ENCODE peak calls at places on chromosome 21, in ten cellular contexts. M, T, G, A, B, I, J, Y, H and P are unnamed samples.

GRCh38 chr21:15495965-15496364 is 233.8 kb upstream of the USP25 start:
- DNase-seq in T (no peak), M (no peak), G (no peak), Y (no peak), B (no peak), H (peak), A (no peak), I (no peak), J (no peak), P (no peak)

GRCh38 chr21:38942617-38943245 is 137.0 kb downstream of the ETS2 start:
- DNase-seq in A (no peak), M (no peak), G (no peak), B (no peak), I (no peak), T (no peak), J (no peak), Y (no peak), H (no peak), P (no peak)

GRCh38 chr21:42346866-42347600 is 3.8 kb downstream of the TFF2 start:
- DNase-seq in I (no peak), G (no peak), T (no peak), B (no peak), M (no peak), J (no peak), H (no peak), Y (no peak), A (no peak), P (no peak)

GRCh38 chr21:38806153-38806941 is 618 bp downstream of the ETS2 start:
- DNase-seq in J (no peak), T (no peak), H (no peak), B (no peak), Y (peak), I (peak), G (peak), A (no peak), M (peak), P (peak)

GRCh38 chr21:46634966-46635323 is 529 bp upstream of the PRMT2 start:
- DNase-seq in G (no peak), B (peak), T (peak), J (no peak), I (no peak), M (no peak), A (peak), H (peak), Y (peak), P (no peak)

GRCh38 chr21:40141621-40142020 is 274.4 kb downstream of the PCP4 start:
- DNase-seq in T (no peak), H (no peak), M (no peak), G (no peak), A (no peak), J (no peak), B (no peak), Y (no peak), I (no peak), P (no peak)

GRCh38 chr21:27713159-27714109 is 746.5 kb upstream of the ADAMTS5 start:
- DNase-seq in G (no peak), B (no peak), I (no peak), Y (no peak), A (no peak), T (no peak), H (no peak), M (no peak), J (no peak), P (no peak)

GRCh38 chr21:39184050-39184980 is 1.1 kb upstream of the PSMG1 start:
- DNase-seq in A (no peak), M (no peak), T (no peak), Y (no peak), G (no peak), H (no peak), I (no peak), B (no peak), J (no peak), P (no peak)

GRCh38 chr21:45970674-45971486 is 10.7 kb upstream of the COL6A1 start:
- DNase-seq in I (peak), J (peak), A (peak), H (peak), T (no peak), G (no peak), M (peak), Y (peak), B (no peak), P (no peak)

GRCh38 chr21:17848228-17848627 is 29.1 kb upstream of the C21orf91 start:
- DNase-seq in A (peak), I (no peak), T (peak), M (no peak), Y (no peak), H (peak), B (peak), J (no peak), G (no peak), P (no peak)

GRCh38 chr21:42352433-42353095 is 1.8 kb upstream of the TFF2 start:
- DNase-seq in M (no peak), G (no peak), J (no peak), H (peak), A (no peak), B (no peak), Y (no peak), T (no peak), I (peak), P (no peak)

GRCh38 chr21:23402929-23403520 is 2204.3 kb downstream of the MRPL39 start:
- DNase-seq in I (no peak), J (no peak), B (no peak), T (no peak), A (no peak), G (no peak), Y (no peak), M (no peak), H (no peak), P (no peak)

GRCh38 chr21:45354970-45355369 is 50.0 kb upstream of the COL18A1 start:
- DNase-seq in A (no peak), T (no peak), Y (no peak), G (no peak), M (no peak), H (no peak), I (no peak), J (no peak), B (no peak), P (no peak)

GRCh38 chr21:41876928-41877652 is 2.1 kb downstream of the PRDM15 start:
- DNase-seq in H (no peak), T (no peak), A (no peak), B (no peak), M (no peak), Y (no peak), G (no peak), I (no peak), J (no peak), P (no peak)

GRCh38 chr21:37358392-37358791 is 8.2 kb upstream of the DYRK1A start:
- DNase-seq in A (no peak), I (no peak), M (peak), H (peak), G (no peak), B (no peak), Y (no peak), J (no peak), T (no peak), P (no peak)

GRCh38 chr21:16262109-16262508 is 532.3 kb downstream of the USP25 start:
- DNase-seq in Y (no peak), A (no peak), H (no peak), J (no peak), T (no peak), I (no peak), M (no peak), G (no peak), B (no peak), P (no peak)

GRCh38 chr21:27772816-27773215 is 805.9 kb upstream of the ADAMTS5 start:
- DNase-seq in M (no peak), J (no peak), H (no peak), T (no peak), I (no peak), Y (no peak), B (no peak), A (no peak), G (no peak), P (no peak)